ENCODE peak calls at places on chromosomes 5 and 9, in ten cellular contexts. A is hippocampal formation; I is GM04504; Z is HFF-Myc; O is H9; S is ovary; N is HTR-8/SVneo; X is iPS-NIHi11; F is aorta; U is CD8-positive, alpha-beta T cell. Q is an unnamed sample.

GRCh38 chr5:74632947-74633356 is 7.6 kb downstream of the ENC1 start:
- DNase-seq in A (no peak), I (no peak), Z (no peak), O (no peak), S (no peak), N (no peak), X (no peak), F (no peak), U (no peak), Q (no peak)

GRCh38 chr9:133786371-133786753 is 48.2 kb upstream of the SARDH start:
- DNase-seq in A (no peak), I (no peak), Z (no peak), O (no peak), S (no peak), N (no peak), X (no peak), F (no peak), U (no peak), Q (no peak)

GRCh38 chr5:17966636-17967402 is 332.6 kb downstream of the TAF11L14 start:
- DNase-seq in A (no peak), I (no peak), Z (no peak), O (no peak), S (no peak), N (no peak), X (peak), F (no peak), U (no peak), Q (peak)

GRCh38 chr9:3181049-3181953 is 337.4 kb upstream of the PUM3 start:
- DNase-seq in A (peak), I (no peak), Z (no peak), O (peak), S (no peak), N (peak), X (peak), F (peak), U (no peak), Q (peak)

GRCh38 chr9:14155237-14155636 is 158.7 kb downstream of the NFIB start:
- DNase-seq in A (no peak), I (no peak), Z (no peak), O (no peak), S (no peak), N (no peak), X (no peak), F (no peak), U (no peak), Q (no peak)

GRCh38 chr9:108786756-108787663 is 68.8 kb downstream of the ACTL7B start:
- DNase-seq in A (no peak), I (peak), Z (no peak), O (no peak), S (no peak), N (no peak), X (no peak), F (peak), U (no peak), Q (no peak)

GRCh38 chr9:33132249-33132772 is 34.8 kb downstream of the B4GALT1 start:
- DNase-seq in A (no peak), I (peak), Z (peak), O (no peak), S (peak), N (peak), X (no peak), F (no peak), U (no peak), Q (no peak)

GRCh38 chr9:132638240-132638639 is 31.5 kb downstream of the DDX31 start:
- DNase-seq in A (no peak), I (no peak), Z (no peak), O (no peak), S (no peak), N (no peak), X (no peak), F (no peak), U (no peak), Q (no peak)

GRCh38 chr9:70053864-70054263 is 10.2 kb downstream of the MAMDC2 start:
- DNase-seq in A (no peak), I (no peak), Z (no peak), O (no peak), S (no peak), N (no peak), X (no peak), F (no peak), U (no peak), Q (no peak)

GRCh38 chr9:15763371-15763770 is 210.5 kb downstream of the CCDC171 start:
- DNase-seq in A (no peak), I (no peak), Z (no peak), O (no peak), S (no peak), N (no peak), X (no peak), F (no peak), U (no peak), Q (no peak)

GRCh38 chr5:81265101-81265500 is 32.0 kb downstream of the CKMT2 start:
- DNase-seq in A (no peak), I (no peak), Z (no peak), O (no peak), S (no peak), N (no peak), X (no peak), F (no peak), U (no peak), Q (no peak)

GRCh38 chr5:131628990-131629389 is 6.0 kb downstream of the RAPGEF6 start:
- DNase-seq in A (no peak), I (peak), Z (no peak), O (no peak), S (no peak), N (no peak), X (no peak), F (no peak), U (no peak), Q (no peak)

GRCh38 chr9:14097215-14097614 is 216.7 kb downstream of the NFIB start:
- DNase-seq in A (no peak), I (no peak), Z (no peak), O (no peak), S (no peak), N (no peak), X (no peak), F (no peak), U (no peak), Q (no peak)

GRCh38 chr5:149654282-149654681 is 73.0 kb downstream of the ARHGEF37 start:
- DNase-seq in A (no peak), I (no peak), Z (no peak), O (no peak), S (no peak), N (no peak), X (no peak), F (no peak), U (no peak), Q (no peak)